ENCODE peak calls at places on chromosomes 12 and 14, in seven cellular contexts. K is DND-41, P is adipocyte, Y is GM23248, H is PC-3, Z is astrocyte, I is fibroblast of lung. W is an unnamed sample. For H3K4me1, the result is how much of the 10 kb centered on the place peaks cover.

GRCh38 chr12:113325938-113326337 is 9.0 kb downstream of the SLC8B1 start:
- DNase-seq in K (no peak), P (peak), Y (peak), H (no peak), Z (peak), I (peak), W (no peak)

GRCh38 chr12:120455302-120455701 is 9.1 kb downstream of the GATC start:
- DNase-seq in K (no peak), P (no peak), Y (no peak), H (no peak), Z (no peak), I (no peak), W (no peak)

GRCh38 chr14:74407021-74407800 is 18.8 kb downstream of the SYNDIG1L start:
- DNase-seq in K (no peak), P (no peak), Y (no peak), H (no peak), Z (no peak), I (no peak), W (no peak)

GRCh38 chr14:66619952-66620351 is 112.0 kb downstream of the GPHN start:
- DNase-seq in K (no peak), P (no peak), Y (no peak), H (no peak), Z (no peak), I (no peak), W (no peak)

GRCh38 chr12:76303989-76304460 is 44.2 kb downstream of the BBS10 start:
- DNase-seq in K (no peak), P (no peak), Y (no peak), H (no peak), Z (peak), I (peak), W (no peak)

GRCh38 chr14:64831419-64831818 is 48.3 kb downstream of the SPTB start:
- DNase-seq in K (no peak), P (no peak), Y (no peak), H (no peak), Z (no peak), I (no peak), W (no peak)

GRCh38 chr12:34597548-34598351 is 575.5 kb downstream of the ALG10 start:
- DNase-seq in K (no peak), P (no peak), Y (no peak), H (no peak), Z (no peak), I (no peak), W (no peak)

GRCh38 chr14:32259368-32260013 is 56.4 kb upstream of the RNU6-8 start:
- DNase-seq in K (peak), P (peak), Y (peak), H (peak), Z (peak), I (peak), W (no peak)

GRCh38 chr14:103731916-103732867 is 16.6 kb downstream of the ZFYVE21 start:
- DNase-seq in K (no peak), P (no peak), Y (no peak), H (no peak), Z (no peak), I (no peak), W (no peak)

GRCh38 chr14:100523131-100523530 is 64.1 kb downstream of the BEGAIN start:
- DNase-seq in K (peak), P (no peak), Y (no peak), H (no peak), Z (no peak), I (no peak), W (no peak)

GRCh38 chr12:68040450-68041075 is 51.3 kb downstream of the IFNG-AS1 start:
- DNase-seq in K (peak), P (peak), Y (peak), H (peak), Z (peak), I (peak), W (peak)

GRCh38 chr12:78447373-78447772 is 417.2 kb upstream of the SYT1 start:
- DNase-seq in K (no peak), P (no peak), Y (no peak), H (no peak), Z (no peak), I (no peak), W (no peak)

GRCh38 chr14:29763342-29763858 is 164.2 kb downstream of the PRKD1 start:
- DNase-seq in K (no peak), P (no peak), Y (no peak), H (no peak), Z (no peak), I (no peak), W (no peak)

GRCh38 chr14:41718477-41719166 is 111.9 kb downstream of the LRFN5 start:
- DNase-seq in K (no peak), P (no peak), Y (no peak), H (peak), Z (no peak), I (peak), W (no peak)

GRCh38 chr12:65662590-65662989 is 161.7 kb upstream of the HMGA2 start:
- DNase-seq in K (no peak), P (no peak), Y (no peak), H (no peak), Z (no peak), I (no peak), W (no peak)

GRCh38 chr14:50366115-50366514 is 30.6 kb downstream of the CDKL1 start:
- DNase-seq in K (no peak), P (no peak), Y (peak), H (peak), Z (no peak), I (no peak), W (no peak)

GRCh38 chr14:43647302-43647701 is 859.8 kb downstream of the FSCB start:
- DNase-seq in K (no peak), P (no peak), Y (no peak), H (peak), Z (no peak), I (no peak), W (peak)

GRCh38 chr12:110750784-110751461 is 8.2 kb upstream of the PPP1CC start:
- DNase-seq in K (no peak), P (no peak), Y (peak), H (no peak), Z (peak), I (peak), W (no peak)

GRCh38 chr12:20367731-20368652 is at the start of gene PDE3A:
- DNase-seq in K (no peak), P (peak), Y (peak), H (peak), Z (peak), I (peak), W (peak)

GRCh38 chr12:8145754-8146415 is 10.9 kb upstream of the ZNF705A start:
- DNase-seq in K (no peak), P (peak), Y (peak), H (no peak), Z (peak), I (peak), W (peak)

GRCh38 chr12:93601591-93601990 is 29.1 kb downstream of the SOCS2 start:
- DNase-seq in K (no peak), P (peak), Y (no peak), H (no peak), Z (no peak), I (no peak), W (no peak)

GRCh38 chr12:94980577-94980976 is 22.9 kb downstream of the NDUFA12 start:
- DNase-seq in K (no peak), P (peak), Y (peak), H (peak), Z (peak), I (peak), W (no peak)

GRCh38 chr12:82314406-82314892 is 43.7 kb downstream of the CCDC59 start:
- DNase-seq in K (no peak), P (no peak), Y (no peak), H (peak), Z (no peak), I (no peak), W (no peak)

GRCh38 chr14:64234877-64235651 is 59.1 kb downstream of the ESR2 start:
- DNase-seq in K (no peak), P (no peak), Y (no peak), H (peak), Z (peak), I (peak), W (no peak)

GRCh38 chr14:83816755-83817154 is 1713.2 kb upstream of the FLRT2 start:
- DNase-seq in K (no peak), P (peak), Y (no peak), H (peak), Z (no peak), I (no peak), W (no peak)

GRCh38 chr12:109726106-109726497 is 12.5 kb downstream of the FAM222A start:
- DNase-seq in K (no peak), P (no peak), Y (no peak), H (no peak), Z (no peak), I (no peak), W (no peak)

GRCh38 chr12:109726511-109727038 is 12.9 kb downstream of the FAM222A start:
- DNase-seq in K (no peak), P (no peak), Y (no peak), H (no peak), Z (no peak), I (no peak), W (no peak)

GRCh38 chr12:109727746-109728726 is 14.4 kb downstream of the FAM222A start:
- DNase-seq in K (no peak), P (no peak), Y (no peak), H (no peak), Z (no peak), I (no peak), W (no peak)

GRCh38 chr12:109725321-109726105 is 11.9 kb downstream of the FAM222A start:
- DNase-seq in K (no peak), P (no peak), Y (no peak), H (no peak), Z (no peak), I (no peak), W (no peak)

GRCh38 chr12:109727039-109727723 is 13.6 kb downstream of the FAM222A start:
- DNase-seq in K (no peak), P (no peak), Y (no peak), H (no peak), Z (no peak), I (no peak), W (no peak)
- H3K9ac ChIP-seq in K (no peak), P (no peak), Y (no peak), H (no peak), Z (no peak), I (no peak), W (no peak)

GRCh38 chr14:52399104-52399503 is 85.0 kb downstream of the PTGER2 start:
- DNase-seq in K (no peak), P (no peak), Y (no peak), H (no peak), Z (no peak), I (no peak), W (no peak)
- H3K4me1 ChIP-seq in K (under half), P (under half), Y (under half), H (under half), Z (under half), I (under half), W (under half)

DNA sequence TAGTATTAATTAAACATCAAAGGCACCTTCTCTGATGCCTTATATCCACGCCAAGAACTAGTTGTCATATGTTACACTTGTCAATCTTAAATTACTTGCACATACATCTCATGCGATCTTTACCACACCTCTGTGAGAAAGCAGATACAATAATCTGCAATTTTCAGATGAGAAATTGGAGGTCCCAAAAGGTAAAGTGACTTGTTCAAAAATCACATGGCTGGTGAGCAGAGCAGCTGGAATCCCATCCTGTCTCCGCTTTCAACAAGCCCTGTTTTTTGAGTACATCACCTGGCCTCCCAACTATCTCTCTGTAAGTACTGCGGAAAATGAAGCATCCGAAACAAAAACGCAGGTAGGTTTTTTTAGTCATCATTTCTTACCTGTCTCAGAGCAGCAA is 203.4 kb upstream of the FOXN3 start:
- DNase-seq in K (no peak), P (no peak), Y (no peak), H (no peak), Z (no peak), I (no peak), W (no peak)
- H3K9ac ChIP-seq in K (no peak), P (no peak), Y (no peak), H (no peak), Z (no peak), I (no peak), W (no peak)

GRCh38 chr12:124498178-124498869 is 69.1 kb downstream of the NCOR2 start:
- DNase-seq in K (no peak), P (peak), Y (peak), H (no peak), Z (peak), I (peak), W (no peak)
- H3K4me1 ChIP-seq in K (under half), P (under half), Y (under half), H (under half), Z (under half), I (under half), W (half or more)

DNA sequence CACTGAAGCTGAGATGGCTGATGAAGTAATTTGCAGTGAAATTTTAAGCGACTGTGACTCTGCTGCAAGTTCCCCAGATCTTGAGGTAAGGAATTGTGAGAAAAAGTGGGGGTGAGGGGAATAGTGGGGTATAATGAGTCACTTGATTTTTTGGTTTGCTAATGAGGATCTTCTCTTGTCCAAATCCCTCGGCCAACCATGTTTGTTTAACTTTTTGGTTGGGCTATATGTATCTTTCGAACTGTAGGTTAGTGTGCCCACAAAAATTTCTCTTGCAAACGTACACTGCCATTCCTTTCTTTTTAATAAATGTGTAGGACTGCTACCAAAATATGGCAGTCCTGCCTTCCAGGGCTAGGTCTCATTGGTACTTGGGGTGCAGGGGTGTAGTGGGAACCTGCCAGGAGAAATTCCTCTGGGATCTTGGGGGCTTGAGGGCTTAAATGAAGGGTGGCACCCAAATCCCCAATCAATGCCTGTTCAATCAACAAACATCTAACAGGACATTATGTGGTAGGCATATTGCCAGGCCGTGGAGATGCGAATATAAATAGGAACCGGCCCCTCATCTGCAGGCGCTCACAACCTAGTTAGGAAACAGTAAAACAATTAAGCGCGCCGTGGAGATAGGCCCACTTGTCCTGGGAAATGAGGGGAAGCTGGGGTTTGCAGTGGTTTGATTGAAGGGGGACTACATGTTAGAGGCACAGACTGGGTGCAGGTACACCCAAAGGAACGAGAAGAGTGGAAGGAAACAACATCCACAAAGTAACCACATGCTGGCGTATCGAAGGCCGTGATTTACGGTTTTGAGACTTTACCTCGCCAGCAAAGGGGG is 1.3 kb upstream of the PABPN1 start:
- DNase-seq in K (no peak), P (no peak), Y (no peak), H (no peak), Z (no peak), I (no peak), W (no peak)
- H3K9ac ChIP-seq in K (peak), P (peak), Y (peak), H (peak), Z (peak), I (no peak), W (peak)

GRCh38 chr14:68959035-68959434 is 20.1 kb downstream of the ACTN1 start:
- DNase-seq in K (no peak), P (no peak), Y (no peak), H (no peak), Z (no peak), I (peak), W (no peak)
- H3K4me1 ChIP-seq in K (under half), P (under half), Y (half or more), H (under half), Z (half or more), I (half or more), W (under half)

W was measured in NT2/D1.